ENCODE peak calls at places on chromosomes 13 and 19, in nine cellular contexts. N, B, V, W, U, C, L, I and Y are unnamed samples.

GRCh38 chr13:83211301-83211700 is 671.0 kb downstream of the SLITRK1 start:
- DNase-seq in V (no peak), I (no peak), L (peak; percentile 61), C (peak; percentile 80), N (no peak), U (peak; percentile 42), W (no peak), B (no peak), Y (no peak)

GRCh38 chr13:98900442-98900841 is 77.4 kb downstream of the DOCK9 start:
- DNase-seq in N (no peak), V (no peak), I (no peak), W (no peak), U (no peak), L (no peak), B (no peak), C (no peak), Y (peak; percentile 11)

GRCh38 chr13:40974460-40975407 is 44.4 kb downstream of the ELF1 start:
- DNase-seq in W (no peak), C (peak; percentile 61), B (no peak), N (peak; percentile 74), I (peak; percentile 51), U (peak; percentile 84), L (peak; percentile 50), V (no peak), Y (no peak)

GRCh38 chr13:112877066-112877465 is 91.9 kb upstream of the MCF2L start:
- DNase-seq in B (peak; percentile 57), L (no peak), W (no peak), N (no peak), C (no peak), I (no peak), U (no peak), V (peak; percentile 24), Y (no peak)

GRCh38 chr13:98141938-98142426 is 912 bp upstream of the FARP1 start:
- DNase-seq in C (no peak), L (no peak), V (peak; percentile 51), W (no peak), I (peak; percentile 48), U (no peak), N (no peak), B (peak; percentile 87), Y (no peak)

GRCh38 chr13:50291611-50292010 is 276.4 kb downstream of the KCNRG start:
- DNase-seq in V (no peak), W (no peak), U (peak; percentile 18), N (no peak), I (no peak), C (peak; percentile 17), B (no peak), L (no peak), Y (no peak)

GRCh38 chr13:114203536-114203935 is 24.5 kb downstream of the CFAP97D2 start:
- DNase-seq in C (no peak), N (no peak), B (no peak), L (no peak), W (no peak), V (no peak), I (no peak), U (no peak), Y (no peak)

GRCh38 chr13:21986602-21987001 is 315.7 kb downstream of the FGF9 start:
- DNase-seq in W (peak; percentile 71), N (no peak), B (no peak), I (peak; percentile 58), V (peak; percentile 63), U (no peak), C (no peak), L (no peak), Y (no peak)

GRCh38 chr13:113519556-113519955 is 29.0 kb upstream of the DCUN1D2 start:
- DNase-seq in C (no peak), L (no peak), W (no peak), I (no peak), V (no peak), B (peak; percentile 52), N (no peak), U (no peak), Y (no peak)

GRCh38 chr19:37977992-37978391 is 71.0 kb downstream of the SIPA1L3 start:
- DNase-seq in C (peak; percentile 94), V (no peak), N (no peak), U (peak; percentile 67), W (no peak), I (no peak), L (peak; percentile 94), B (peak; percentile 84), Y (peak; percentile 64)

GRCh38 chr13:51913421-51914136 is 51.8 kb downstream of the CCDC70 start:
- DNase-seq in C (no peak), N (no peak), I (no peak), V (no peak), W (no peak), U (no peak), L (no peak), B (peak; percentile 59), Y (no peak)

GRCh38 chr13:113636266-113636963 is 21.6 kb downstream of the ATP4B start:
- DNase-seq in V (no peak), W (no peak), C (no peak), L (no peak), N (no peak), B (peak; percentile 72), I (no peak), U (no peak), Y (no peak)

GRCh38 chr13:79736356-79736755 is 255.4 kb downstream of the NDFIP2 start:
- DNase-seq in C (no peak), I (no peak), W (no peak), L (no peak), B (no peak), N (no peak), V (no peak), U (no peak), Y (no peak)

GRCh38 chr13:111161601-111162600 is 46.8 kb downstream of the ARHGEF7 start:
- DNase-seq in B (no peak), W (no peak), U (no peak), N (no peak), C (no peak), I (no peak), L (no peak), V (no peak), Y (no peak)

DNA sequence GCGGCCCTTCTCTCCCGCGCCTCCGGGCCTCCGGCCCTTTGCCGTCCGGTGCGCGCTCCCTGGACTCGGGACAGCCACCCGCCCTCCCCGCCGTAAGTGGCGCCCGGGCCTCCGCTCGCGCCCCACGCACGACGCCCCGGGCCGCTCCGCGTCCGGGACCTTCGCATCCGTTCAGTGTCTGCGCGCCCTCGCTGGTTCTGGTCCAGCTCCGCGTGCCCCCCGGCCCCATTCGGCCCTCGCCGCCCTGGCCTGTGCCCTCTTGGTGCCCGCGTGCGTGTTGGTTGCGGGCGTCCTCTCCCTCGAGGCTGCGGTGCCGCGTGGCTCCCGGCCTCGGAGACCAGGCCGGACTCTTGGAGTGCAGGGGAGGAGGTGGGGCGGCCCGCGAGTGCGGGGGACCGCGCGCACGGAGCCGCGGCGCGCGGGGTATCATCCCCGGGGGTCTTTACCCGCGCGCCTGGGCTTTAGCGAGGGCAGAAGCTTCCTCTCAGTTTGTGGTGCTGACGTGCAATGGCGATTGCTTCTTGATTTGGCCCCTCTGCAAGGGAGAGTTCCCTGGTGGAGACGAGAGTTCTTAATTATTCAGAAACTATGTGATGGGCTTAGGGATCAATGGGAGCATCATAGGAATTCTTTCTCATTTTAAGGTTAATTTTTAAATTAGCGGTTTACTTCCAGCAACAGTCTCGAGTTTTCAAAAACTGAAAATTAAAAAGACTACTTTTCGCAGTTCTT is 757 bp downstream of the WASF3 start:
- DNase-seq in B (peak; percentile 85), U (peak; percentile 13), W (no peak), C (peak; percentile 36), L (no peak), I (no peak), V (no peak), N (no peak), Y (no peak)
- H3K4me3 ChIP-seq in B (peak overlapping the region; percentile 72), U (peak overlapping the region; percentile 58), W (peak overlapping the region; percentile 80), C (peak overlapping the region; percentile 76), L (peak overlapping the region; percentile 61), I (peak overlapping the region; percentile 54), V (no peak overlapping the region), N (peak overlapping the region; percentile 31), Y (peak overlapping the region; percentile 88)

DNA sequence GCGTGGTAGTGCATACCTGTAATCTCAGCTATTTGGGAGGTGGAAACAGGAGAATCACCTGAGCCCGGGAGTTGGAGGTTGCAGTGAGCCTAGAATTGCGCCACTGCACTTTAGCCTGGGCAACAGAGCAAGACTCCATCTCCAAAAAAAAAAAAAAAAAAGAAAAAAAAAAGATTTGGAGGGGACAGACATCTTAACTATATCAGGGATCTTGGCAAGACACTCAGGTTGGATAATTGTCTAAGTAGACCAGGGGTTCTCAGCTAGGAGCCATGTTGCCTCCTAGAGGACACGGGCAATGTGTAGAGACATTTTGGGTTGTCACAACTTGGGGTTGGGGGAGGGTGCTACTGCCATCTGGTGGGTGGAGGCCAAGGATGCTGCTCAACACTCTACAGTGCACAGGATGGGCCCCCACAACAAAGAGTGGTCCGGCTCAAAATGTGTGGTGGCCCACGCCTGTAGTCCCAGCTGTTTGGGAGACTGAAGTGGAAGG is 1.9 kb upstream of the ZNF580 start:
- DNase-seq in N (no peak), V (no peak), U (peak; percentile 49), C (peak; percentile 55), L (no peak), W (no peak), B (peak; percentile 88), I (no peak), Y (no peak)
- H3K4me3 ChIP-seq in N (no peak overlapping the region), V (no peak overlapping the region), U (no peak overlapping the region), C (no peak overlapping the region), L (no peak overlapping the region), W (no peak overlapping the region), B (no peak overlapping the region), I (no peak overlapping the region), Y (no peak overlapping the region)

GRCh38 chr13:46140044-46140443 is 35.2 kb upstream of the CPB2 start:
- DNase-seq in L (no peak), N (no peak), C (no peak), U (no peak), W (no peak), B (no peak), V (no peak), I (no peak), Y (no peak)

GRCh38 chr13:46134494-46134893 is 29.7 kb upstream of the CPB2 start:
- DNase-seq in C (no peak), U (no peak), W (no peak), L (no peak), I (no peak), B (no peak), N (no peak), V (no peak), Y (no peak)

GRCh38 chr13:46136688-46137087 is 31.9 kb upstream of the CPB2 start:
- DNase-seq in C (no peak), N (no peak), B (no peak), W (no peak), U (no peak), L (no peak), I (no peak), V (no peak), Y (no peak)

GRCh38 chr13:46134961-46135522 is 30.2 kb upstream of the CPB2 start:
- DNase-seq in W (no peak), U (no peak), B (no peak), L (no peak), V (no peak), C (no peak), N (no peak), I (peak; percentile 87), Y (no peak)

GRCh38 chr13:46137627-46138026 is 32.8 kb upstream of the CPB2 start:
- DNase-seq in W (no peak), C (no peak), I (no peak), L (no peak), N (no peak), U (no peak), B (no peak), V (no peak), Y (no peak)
- H3K4me3 ChIP-seq in W (no peak overlapping the region), C (no peak overlapping the region), I (no peak overlapping the region), L (no peak overlapping the region), N (no peak overlapping the region), U (no peak overlapping the region), B (no peak overlapping the region), V (no peak overlapping the region), Y (no peak overlapping the region)

GRCh38 chr19:17762505-17763229 is 11.4 kb downstream of the FCHO1 start:
- DNase-seq in N (no peak), L (peak; percentile 83), U (peak; percentile 67), C (peak; percentile 80), W (no peak), B (no peak), V (no peak), I (no peak), Y (no peak)
- H3K4me3 ChIP-seq in N (no peak overlapping the region), L (no peak overlapping the region), U (no peak overlapping the region), C (no peak overlapping the region), W (no peak overlapping the region), B (no peak overlapping the region), V (no peak overlapping the region), I (no peak overlapping the region), Y (no peak overlapping the region)